ENCODE peak calls at places on chromosomes 5 and 9, in six cellular contexts. One of them, this sample, is unnamed.

GRCh38 chr5:91419571-91420537 is 36.7 kb upstream of the ARRDC3 start:
- DNase-seq in iPS DF 6.9: no peak
- DNase-seq in breast epithelium: peak; percentile 21
- DNase-seq in endodermal cell: peak; percentile 82
- DNase-seq in pancreas: peak; percentile 63
- DNase-seq in lower lobe of right lung: peak; percentile 45
- DNase-seq in this sample: peak; percentile 70

GRCh38 chr9:81737871-81738507 is 48.6 kb upstream of the TLE1 start:
- DNase-seq in iPS DF 6.9: no peak
- DNase-seq in breast epithelium: peak; percentile 51
- DNase-seq in endodermal cell: peak; percentile 67
- DNase-seq in pancreas: no peak
- DNase-seq in lower lobe of right lung: no peak
- DNase-seq in this sample: no peak

GRCh38 chr5:149725296-149725695 is 4.8 kb upstream of the PPARGC1B start:
- DNase-seq in iPS DF 6.9: no peak
- DNase-seq in breast epithelium: no peak
- DNase-seq in endodermal cell: no peak
- DNase-seq in pancreas: no peak
- DNase-seq in lower lobe of right lung: no peak
- DNase-seq in this sample: no peak

GRCh38 chr5:159273923-159274322 is 10.8 kb downstream of the UBLCP1 start:
- DNase-seq in iPS DF 6.9: no peak
- DNase-seq in breast epithelium: no peak
- DNase-seq in endodermal cell: no peak
- DNase-seq in pancreas: no peak
- DNase-seq in lower lobe of right lung: no peak
- DNase-seq in this sample: no peak

GRCh38 chr9:132166599-132166998 is 4.7 kb downstream of the NTNG2 start:
- DNase-seq in iPS DF 6.9: no peak
- DNase-seq in breast epithelium: no peak
- DNase-seq in endodermal cell: peak; percentile 87
- DNase-seq in pancreas: no peak
- DNase-seq in lower lobe of right lung: no peak
- DNase-seq in this sample: no peak

GRCh38 chr9:89605181-89606048 is 603 bp downstream of the GADD45G start:
- DNase-seq in iPS DF 6.9: no peak
- DNase-seq in breast epithelium: peak; percentile 42
- DNase-seq in endodermal cell: peak; percentile 84
- DNase-seq in pancreas: peak; percentile 79
- DNase-seq in lower lobe of right lung: peak; percentile 82
- DNase-seq in this sample: peak; percentile 75

GRCh38 chr9:127174386-127175318 is 52.2 kb upstream of the ANGPTL2 start:
- DNase-seq in iPS DF 6.9: no peak
- DNase-seq in breast epithelium: peak; percentile 7
- DNase-seq in endodermal cell: peak; percentile 27
- DNase-seq in pancreas: peak; percentile 40
- DNase-seq in lower lobe of right lung: no peak
- DNase-seq in this sample: no peak

GRCh38 chr5:126884269-126884819 is 107.4 kb downstream of the LMNB1 start:
- DNase-seq in iPS DF 6.9: no peak
- DNase-seq in breast epithelium: no peak
- DNase-seq in endodermal cell: no peak
- DNase-seq in pancreas: no peak
- DNase-seq in lower lobe of right lung: no peak
- DNase-seq in this sample: no peak

GRCh38 chr9:7536310-7536939 is 263.2 kb downstream of the DMAC1 start:
- DNase-seq in iPS DF 6.9: peak; percentile 48
- DNase-seq in breast epithelium: no peak
- DNase-seq in endodermal cell: peak; percentile 89
- DNase-seq in pancreas: peak; percentile 58
- DNase-seq in lower lobe of right lung: peak; percentile 46
- DNase-seq in this sample: peak; percentile 3

GRCh38 chr9:129141066-129142041 is 30.1 kb downstream of the PTPA start:
- DNase-seq in iPS DF 6.9: no peak
- DNase-seq in breast epithelium: peak; percentile 61
- DNase-seq in endodermal cell: no peak
- DNase-seq in pancreas: no peak
- DNase-seq in lower lobe of right lung: no peak
- DNase-seq in this sample: peak; percentile 48

GRCh38 chr5:132445930-132446329 is 44.6 kb downstream of the IRF1 start:
- DNase-seq in iPS DF 6.9: no peak
- DNase-seq in breast epithelium: no peak
- DNase-seq in endodermal cell: no peak
- DNase-seq in pancreas: no peak
- DNase-seq in lower lobe of right lung: no peak
- DNase-seq in this sample: no peak

GRCh38 chr5:134550271-134551214 is 25.1 kb downstream of the JADE2 start:
- DNase-seq in iPS DF 6.9: no peak
- DNase-seq in breast epithelium: no peak
- DNase-seq in endodermal cell: no peak
- DNase-seq in pancreas: no peak
- DNase-seq in lower lobe of right lung: no peak
- DNase-seq in this sample: no peak
- H3K36me3 ChIP-seq in iPS DF 6.9: peaks cover 13% of the 10 kb centered on the region
- H3K36me3 ChIP-seq in breast epithelium: no peaks in the 10 kb centered on the region
- H3K36me3 ChIP-seq in endodermal cell: peaks cover 27% of the 10 kb centered on the region
- H3K36me3 ChIP-seq in pancreas: peaks cover 23% of the 10 kb centered on the region
- H3K36me3 ChIP-seq in lower lobe of right lung: peaks cover 96% of the 10 kb centered on the region
- H3K36me3 ChIP-seq in this sample: peaks cover 93% of the 10 kb centered on the region

GRCh38 chr5:100901851-100902341 is 1.2 kb downstream of the ST8SIA4 start:
- DNase-seq in iPS DF 6.9: no peak
- DNase-seq in breast epithelium: no peak
- DNase-seq in endodermal cell: peak; percentile 68
- DNase-seq in pancreas: no peak
- DNase-seq in lower lobe of right lung: peak; percentile 52
- DNase-seq in this sample: peak; percentile 79
- H3K27me3 ChIP-seq in iPS DF 6.9: peaks cover 28% of the 10 kb centered on the region
- H3K27me3 ChIP-seq in breast epithelium: peaks cover 7% of the 10 kb centered on the region
- H3K27me3 ChIP-seq in endodermal cell: no peaks in the 10 kb centered on the region
- H3K27me3 ChIP-seq in pancreas: no peaks in the 10 kb centered on the region
- H3K27me3 ChIP-seq in lower lobe of right lung: no peaks in the 10 kb centered on the region
- H3K27me3 ChIP-seq in this sample: no peaks in the 10 kb centered on the region

GRCh38 chr9:95008151-95008771 is 281.8 kb downstream of the AOPEP start:
- DNase-seq in iPS DF 6.9: no peak
- DNase-seq in breast epithelium: no peak
- DNase-seq in endodermal cell: no peak
- DNase-seq in pancreas: no peak
- DNase-seq in lower lobe of right lung: peak; percentile 53
- DNase-seq in this sample: no peak
- H3K9me3 ChIP-seq in iPS DF 6.9: no peaks in the 10 kb centered on the region
- H3K9me3 ChIP-seq in breast epithelium: no peaks in the 10 kb centered on the region
- H3K9me3 ChIP-seq in endodermal cell: no peaks in the 10 kb centered on the region
- H3K9me3 ChIP-seq in pancreas: no peaks in the 10 kb centered on the region
- H3K9me3 ChIP-seq in lower lobe of right lung: no peaks in the 10 kb centered on the region
- H3K9me3 ChIP-seq in this sample: no peaks in the 10 kb centered on the region

DNA sequence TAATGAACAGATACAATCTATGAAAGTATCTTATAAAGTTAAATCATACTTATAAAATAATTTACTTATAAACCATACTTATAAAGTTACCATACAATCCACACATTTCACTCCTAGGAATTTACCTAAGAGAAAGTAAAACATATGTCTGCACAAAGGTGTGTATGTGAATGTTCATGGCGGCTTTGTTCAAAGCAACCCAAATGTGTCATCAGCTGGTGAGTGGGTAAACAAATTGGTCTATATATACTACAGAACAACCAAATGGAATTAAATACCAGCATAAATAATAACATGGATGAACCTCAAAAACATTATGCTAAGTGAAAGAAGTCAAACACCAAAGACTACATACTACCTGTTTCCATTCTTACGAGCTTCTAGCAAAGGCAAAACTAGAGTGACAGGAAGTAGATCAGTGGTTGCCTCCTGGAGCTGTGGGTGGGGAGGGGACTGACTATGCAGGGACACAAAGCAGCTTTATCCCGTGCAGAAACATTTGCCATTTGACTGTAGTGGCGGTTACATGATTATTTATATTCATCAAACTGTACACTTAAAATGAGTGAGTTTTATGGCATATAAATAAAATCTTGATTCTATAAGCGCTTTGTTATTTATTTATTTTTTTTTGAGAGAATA is 10.6 kb downstream of the TRAF1 start:
- DNase-seq in iPS DF 6.9: no peak
- DNase-seq in breast epithelium: no peak
- DNase-seq in endodermal cell: no peak
- DNase-seq in pancreas: no peak
- DNase-seq in lower lobe of right lung: no peak
- DNase-seq in this sample: peak; percentile 75
- H3K36me3 ChIP-seq in iPS DF 6.9: no peaks in the 10 kb centered on the region
- H3K36me3 ChIP-seq in breast epithelium: no peaks in the 10 kb centered on the region
- H3K36me3 ChIP-seq in endodermal cell: no peaks in the 10 kb centered on the region
- H3K36me3 ChIP-seq in pancreas: no peaks in the 10 kb centered on the region
- H3K36me3 ChIP-seq in lower lobe of right lung: peaks cover 14% of the 10 kb centered on the region
- H3K36me3 ChIP-seq in this sample: peaks cover 47% of the 10 kb centered on the region

DNA sequence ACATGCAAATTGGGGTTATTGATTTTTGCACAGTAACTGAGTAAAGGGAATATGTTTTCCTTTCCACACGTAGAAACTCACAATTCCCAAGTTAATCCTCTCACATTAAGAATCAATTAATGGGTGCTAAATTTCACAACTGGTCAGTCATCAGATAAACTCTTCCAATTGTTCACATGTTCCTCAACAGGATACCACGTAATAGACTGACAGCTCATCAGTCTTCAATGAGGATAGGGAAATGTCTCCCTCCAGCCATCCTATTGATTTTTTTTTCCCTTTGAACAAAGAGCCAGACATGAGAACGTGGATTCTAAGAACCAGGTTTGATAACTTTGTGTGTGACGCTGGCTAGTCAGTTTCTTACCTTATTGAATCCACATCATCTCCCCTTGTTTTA is 768 bp upstream of the CER1 start:
- DNase-seq in iPS DF 6.9: no peak
- DNase-seq in breast epithelium: no peak
- DNase-seq in endodermal cell: no peak
- DNase-seq in pancreas: no peak
- DNase-seq in lower lobe of right lung: no peak
- DNase-seq in this sample: no peak
- H3K27me3 ChIP-seq in iPS DF 6.9: peaks cover 13% of the 10 kb centered on the region
- H3K27me3 ChIP-seq in breast epithelium: no peaks in the 10 kb centered on the region
- H3K27me3 ChIP-seq in endodermal cell: no peaks in the 10 kb centered on the region
- H3K27me3 ChIP-seq in pancreas: no peaks in the 10 kb centered on the region
- H3K27me3 ChIP-seq in lower lobe of right lung: no peaks in the 10 kb centered on the region
- H3K27me3 ChIP-seq in this sample: peaks cover 4% of the 10 kb centered on the region

GRCh38 chr9:96758845-96759673 is 18.8 kb downstream of the ZNF510 start:
- DNase-seq in iPS DF 6.9: no peak
- DNase-seq in breast epithelium: no peak
- DNase-seq in endodermal cell: no peak
- DNase-seq in pancreas: no peak
- DNase-seq in lower lobe of right lung: no peak
- DNase-seq in this sample: no peak
- H3K9me3 ChIP-seq in iPS DF 6.9: peaks cover 21% of the 10 kb centered on the region
- H3K9me3 ChIP-seq in breast epithelium: peaks cover 100% of the 10 kb centered on the region
- H3K9me3 ChIP-seq in endodermal cell: peaks cover 100% of the 10 kb centered on the region
- H3K9me3 ChIP-seq in pancreas: peaks cover 36% of the 10 kb centered on the region
- H3K9me3 ChIP-seq in lower lobe of right lung: peaks cover 100% of the 10 kb centered on the region
- H3K9me3 ChIP-seq in this sample: peaks cover 60% of the 10 kb centered on the region

GRCh38 chr5:76342474-76342873 is 60.6 kb upstream of the IQGAP2 start:
- DNase-seq in iPS DF 6.9: no peak
- DNase-seq in breast epithelium: no peak
- DNase-seq in endodermal cell: no peak
- DNase-seq in pancreas: no peak
- DNase-seq in lower lobe of right lung: no peak
- DNase-seq in this sample: no peak
- H3K36me3 ChIP-seq in iPS DF 6.9: no peaks in the 10 kb centered on the region
- H3K36me3 ChIP-seq in breast epithelium: no peaks in the 10 kb centered on the region
- H3K36me3 ChIP-seq in endodermal cell: no peaks in the 10 kb centered on the region
- H3K36me3 ChIP-seq in pancreas: no peaks in the 10 kb centered on the region
- H3K36me3 ChIP-seq in lower lobe of right lung: no peaks in the 10 kb centered on the region
- H3K36me3 ChIP-seq in this sample: no peaks in the 10 kb centered on the region

DNA sequence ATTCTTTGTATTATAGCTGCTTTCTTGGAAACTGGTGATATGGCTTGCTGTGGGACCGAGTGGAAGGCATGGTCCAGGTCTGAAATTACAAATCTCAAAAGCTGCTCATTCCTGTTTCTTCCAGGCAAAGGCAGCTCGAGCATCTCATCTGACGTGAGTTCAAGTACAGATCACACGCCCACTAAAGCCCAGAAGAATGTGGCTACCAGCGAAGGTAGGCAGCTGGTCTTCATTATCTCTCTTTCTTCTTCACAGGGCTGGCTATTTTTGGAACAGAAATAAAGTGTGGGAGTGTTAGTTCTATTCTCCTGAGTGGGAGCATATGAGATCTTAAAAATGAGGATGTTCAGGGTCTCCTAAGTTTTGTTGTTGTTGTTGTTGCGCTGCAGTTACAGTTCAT is 115.9 kb downstream of the FBXL7 start:
- DNase-seq in iPS DF 6.9: no peak
- DNase-seq in breast epithelium: no peak
- DNase-seq in endodermal cell: no peak
- DNase-seq in pancreas: no peak
- DNase-seq in lower lobe of right lung: no peak
- DNase-seq in this sample: no peak
- H3K27me3 ChIP-seq in iPS DF 6.9: no peaks in the 10 kb centered on the region
- H3K27me3 ChIP-seq in breast epithelium: no peaks in the 10 kb centered on the region
- H3K27me3 ChIP-seq in endodermal cell: no peaks in the 10 kb centered on the region
- H3K27me3 ChIP-seq in pancreas: no peaks in the 10 kb centered on the region
- H3K27me3 ChIP-seq in lower lobe of right lung: no peaks in the 10 kb centered on the region
- H3K27me3 ChIP-seq in this sample: no peaks in the 10 kb centered on the region

GRCh38 chr5:146516151-146516475 is at the start of gene GPR151:
- DNase-seq in iPS DF 6.9: no peak
- DNase-seq in breast epithelium: no peak
- DNase-seq in endodermal cell: no peak
- DNase-seq in pancreas: no peak
- DNase-seq in lower lobe of right lung: no peak
- DNase-seq in this sample: no peak
- H3K9me3 ChIP-seq in iPS DF 6.9: no peaks in the 10 kb centered on the region
- H3K9me3 ChIP-seq in breast epithelium: no peaks in the 10 kb centered on the region
- H3K9me3 ChIP-seq in endodermal cell: no peaks in the 10 kb centered on the region
- H3K9me3 ChIP-seq in pancreas: no peaks in the 10 kb centered on the region
- H3K9me3 ChIP-seq in lower lobe of right lung: no peaks in the 10 kb centered on the region
- H3K9me3 ChIP-seq in this sample: no peaks in the 10 kb centered on the region

DNA sequence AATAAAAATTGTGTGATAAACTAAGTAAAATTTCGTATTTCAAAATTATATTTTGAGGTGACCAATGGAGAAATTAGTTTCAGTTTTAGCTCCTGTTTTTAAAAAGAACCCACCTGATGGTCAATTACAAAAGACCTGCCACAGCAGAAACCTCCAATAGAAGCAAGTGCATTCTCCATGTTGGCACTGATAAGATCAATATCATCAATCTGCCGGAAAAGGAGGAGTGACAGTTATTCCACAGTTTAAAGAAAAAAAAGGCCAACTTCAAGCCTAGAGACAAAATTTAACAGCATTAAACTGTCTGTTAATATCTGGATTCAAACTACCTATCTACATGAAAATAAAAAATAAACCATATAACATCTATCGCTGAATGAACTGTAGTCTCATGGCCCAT is 67.7 kb downstream of the SPTLC1 start:
- DNase-seq in iPS DF 6.9: no peak
- DNase-seq in breast epithelium: no peak
- DNase-seq in endodermal cell: no peak
- DNase-seq in pancreas: no peak
- DNase-seq in lower lobe of right lung: no peak
- DNase-seq in this sample: no peak
- H3K36me3 ChIP-seq in iPS DF 6.9: peaks cover 20% of the 10 kb centered on the region
- H3K36me3 ChIP-seq in breast epithelium: peaks cover 9% of the 10 kb centered on the region
- H3K36me3 ChIP-seq in endodermal cell: peaks cover 95% of the 10 kb centered on the region
- H3K36me3 ChIP-seq in pancreas: peaks cover 35% of the 10 kb centered on the region
- H3K36me3 ChIP-seq in lower lobe of right lung: peaks cover 75% of the 10 kb centered on the region
- H3K36me3 ChIP-seq in this sample: peaks cover 8% of the 10 kb centered on the region

This sample was measured in naive thymus-derived CD4-positive, alpha-beta T cell.